ENCODE peak calls at places on chromosomes 12 and 14, in nine cellular contexts. E is heart right ventricle, P is neural progenitor cell, G is right atrium auricular region, O is mucosa of descending colon, K is heart left ventricle, H is tibial artery, M is Peyer's patch, N is psoas muscle. F is an unnamed sample. For H3K4me1, the result is how much of the 10 kb centered on the place peaks cover.

GRCh38 chr12:119288559-119288958 is 46.0 kb upstream of the CCDC60 start:
- DNase-seq in E (no peak), P (peak), G (no peak), O (no peak), K (no peak), H (no peak), M (no peak), N (no peak), F (no peak)

GRCh38 chr12:49549735-49550710 is 11.2 kb downstream of the KCNH3 start:
- DNase-seq in E (no peak), P (no peak), G (no peak), O (no peak), K (no peak), H (no peak), M (no peak), N (no peak), F (no peak)

GRCh38 chr14:32697114-32697513 is 241.6 kb upstream of the NPAS3 start:
- DNase-seq in E (no peak), P (no peak), G (no peak), O (no peak), K (no peak), H (no peak), M (no peak), N (no peak), F (no peak)

GRCh38 chr12:3836641-3837040 is 36.6 kb downstream of the PARP11 start:
- DNase-seq in E (no peak), P (no peak), G (no peak), O (no peak), K (no peak), H (no peak), M (no peak), N (no peak), F (no peak)

GRCh38 chr12:42686514-42687172 is 97.1 kb upstream of the PRICKLE1 start:
- DNase-seq in E (no peak), P (no peak), G (no peak), O (no peak), K (no peak), H (no peak), M (no peak), N (no peak), F (no peak)

GRCh38 chr14:59265808-59266207 is 77.3 kb downstream of the DAAM1 start:
- DNase-seq in E (no peak), P (no peak), G (no peak), O (no peak), K (no peak), H (no peak), M (no peak), N (no peak), F (no peak)

GRCh38 chr12:107405436-107405835 is 280.2 kb upstream of the PWP1 start:
- DNase-seq in E (peak), P (no peak), G (no peak), O (no peak), K (peak), H (no peak), M (no peak), N (peak), F (no peak)

GRCh38 chr12:50017047-50017446 is 8.2 kb downstream of the RACGAP1 start:
- DNase-seq in E (no peak), P (no peak), G (peak), O (no peak), K (peak), H (peak), M (no peak), N (no peak), F (no peak)

GRCh38 chr14:91636604-91637003 is 95.3 kb downstream of the CATSPERB start:
- DNase-seq in E (no peak), P (no peak), G (no peak), O (no peak), K (no peak), H (no peak), M (no peak), N (no peak), F (no peak)

GRCh38 chr12:14937014-14937413 is 1.3 kb downstream of the ERP27 start:
- DNase-seq in E (no peak), P (no peak), G (no peak), O (no peak), K (no peak), H (no peak), M (no peak), N (no peak), F (no peak)

GRCh38 chr12:79407671-79408622 is 282.8 kb downstream of the PAWR start:
- DNase-seq in E (no peak), P (peak), G (no peak), O (peak), K (peak), H (peak), M (no peak), N (peak), F (no peak)

GRCh38 chr14:95199298-95199983 is 42.1 kb upstream of the DICER1 start:
- DNase-seq in E (no peak), P (no peak), G (no peak), O (no peak), K (no peak), H (no peak), M (no peak), N (no peak), F (no peak)

GRCh38 chr14:55382483-55382882 is 29.1 kb downstream of the ATG14 start:
- DNase-seq in E (no peak), P (no peak), G (no peak), O (no peak), K (no peak), H (no peak), M (no peak), N (no peak), F (no peak)

GRCh38 chr12:75816892-75817291 is 214.7 kb downstream of the PHLDA1 start:
- DNase-seq in E (no peak), P (no peak), G (no peak), O (no peak), K (no peak), H (no peak), M (no peak), N (no peak), F (no peak)

GRCh38 chr12:75660805-75661404 is 149.5 kb upstream of the KRR1 start:
- DNase-seq in E (no peak), P (no peak), G (no peak), O (no peak), K (no peak), H (no peak), M (no peak), N (no peak), F (no peak)

GRCh38 chr12:69513297-69513696 is 43.1 kb downstream of the FRS2 start:
- DNase-seq in E (no peak), P (no peak), G (no peak), O (no peak), K (no peak), H (no peak), M (no peak), N (no peak), F (no peak)

GRCh38 chr12:109782322-109782695 is 50.9 kb downstream of the TRPV4 start:
- DNase-seq in E (no peak), P (no peak), G (no peak), O (no peak), K (no peak), H (no peak), M (no peak), N (no peak), F (no peak)

GRCh38 chr12:74999474-74999873 is 210.2 kb downstream of the KCNC2 start:
- DNase-seq in E (no peak), P (no peak), G (no peak), O (no peak), K (no peak), H (no peak), M (no peak), N (no peak), F (no peak)

GRCh38 chr14:39683711-39684110 is 251.5 kb upstream of the FBXO33 start:
- DNase-seq in E (no peak), P (no peak), G (no peak), O (no peak), K (no peak), H (no peak), M (no peak), N (no peak), F (no peak)

GRCh38 chr14:100825691-100826331 is at the start of gene MEG3:
- DNase-seq in E (peak), P (no peak), G (peak), O (peak), K (peak), H (peak), M (no peak), N (peak), F (no peak)

GRCh38 chr12:67593871-67594330 is 54.6 kb upstream of the DYRK2 start:
- DNase-seq in E (no peak), P (no peak), G (no peak), O (no peak), K (no peak), H (no peak), M (no peak), N (no peak), F (no peak)

GRCh38 chr12:171743-172705 is 41.9 kb downstream of the SLC6A12 start:
- DNase-seq in E (no peak), P (no peak), G (no peak), O (peak), K (peak), H (no peak), M (no peak), N (no peak), F (no peak)

GRCh38 chr12:79329933-79330332 is 360.8 kb downstream of the PAWR start:
- DNase-seq in E (no peak), P (no peak), G (no peak), O (no peak), K (no peak), H (no peak), M (no peak), N (no peak), F (no peak)

GRCh38 chr12:48936379-48936979 is 11.2 kb upstream of the FKBP11 start:
- DNase-seq in E (peak), P (peak), G (peak), O (peak), K (peak), H (peak), M (peak), N (peak), F (peak)

GRCh38 chr12:228846-229200 is 14.9 kb upstream of the SLC6A12 start:
- DNase-seq in E (no peak), P (no peak), G (no peak), O (no peak), K (no peak), H (no peak), M (no peak), N (no peak), F (peak)

GRCh38 chr14:97331526-97331925 is 534.3 kb downstream of the VRK1 start:
- DNase-seq in E (no peak), P (no peak), G (no peak), O (no peak), K (no peak), H (no peak), M (no peak), N (no peak), F (no peak)

GRCh38 chr12:28759334-28759733 is 389.7 kb upstream of the FAR2 start:
- DNase-seq in E (no peak), P (peak), G (no peak), O (no peak), K (no peak), H (no peak), M (no peak), N (no peak), F (no peak)

GRCh38 chr14:92520701-92521415 is 7.3 kb downstream of the RIN3 start:
- DNase-seq in E (no peak), P (no peak), G (no peak), O (no peak), K (no peak), H (no peak), M (no peak), N (no peak), F (no peak)

GRCh38 chr14:78598046-78598652 is 428.0 kb downstream of the NRXN3 start:
- DNase-seq in E (peak), P (peak), G (no peak), O (peak), K (peak), H (peak), M (no peak), N (peak), F (no peak)

GRCh38 chr12:24505366-24506025 is 443.4 kb downstream of the BCAT1 start:
- DNase-seq in E (no peak), P (no peak), G (no peak), O (no peak), K (no peak), H (no peak), M (no peak), N (no peak), F (no peak)

GRCh38 chr14:103574104-103574503 is 11.3 kb downstream of the COA8 start:
- DNase-seq in E (no peak), P (no peak), G (no peak), O (no peak), K (no peak), H (no peak), M (no peak), N (no peak), F (no peak)

GRCh38 chr14:35336171-35337073 is 44.2 kb downstream of the PSMA6 start:
- DNase-seq in E (peak), P (peak), G (peak), O (peak), K (peak), H (peak), M (peak), N (peak), F (peak)

GRCh38 chr14:22512106-22512814 is 76.8 kb downstream of the DAD1 start:
- DNase-seq in E (no peak), P (no peak), G (no peak), O (no peak), K (no peak), H (no peak), M (no peak), N (no peak), F (no peak)

GRCh38 chr12:114918535-114919233 is 234.7 kb upstream of the TBX3 start:
- DNase-seq in E (no peak), P (no peak), G (no peak), O (peak), K (no peak), H (no peak), M (no peak), N (no peak), F (no peak)

GRCh38 chr14:87046960-87047359 is 946.0 kb downstream of the GALC start:
- DNase-seq in E (no peak), P (no peak), G (no peak), O (no peak), K (no peak), H (no peak), M (no peak), N (no peak), F (no peak)

DNA sequence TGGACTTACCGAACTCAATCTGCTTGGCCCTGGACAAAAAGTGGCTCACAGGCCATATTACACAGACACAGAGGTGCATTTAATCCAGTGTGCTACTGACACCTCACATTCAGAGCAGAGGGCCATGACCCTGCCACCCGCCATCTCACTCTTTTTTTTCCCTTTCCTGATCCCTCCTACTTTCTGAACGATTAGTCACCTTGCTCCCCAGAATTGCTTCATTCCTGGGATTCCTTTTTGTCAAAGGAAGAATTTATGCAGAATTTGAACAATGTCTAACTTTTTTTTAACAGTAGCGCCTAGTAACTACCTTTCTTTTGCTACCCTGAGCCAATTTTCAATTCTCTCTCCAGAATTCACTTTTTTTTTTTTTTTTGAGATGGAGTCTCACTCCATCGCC is 4.6 kb downstream of the PKP2 start:
- DNase-seq in E (no peak), P (peak), G (no peak), O (no peak), K (no peak), H (no peak), M (no peak), N (no peak), F (no peak)
- H3K4me3 ChIP-seq in E (peak), P (no peak), G (peak), O (no peak), K (no peak), H (no peak), M (no peak), N (no peak), F (no peak)

DNA sequence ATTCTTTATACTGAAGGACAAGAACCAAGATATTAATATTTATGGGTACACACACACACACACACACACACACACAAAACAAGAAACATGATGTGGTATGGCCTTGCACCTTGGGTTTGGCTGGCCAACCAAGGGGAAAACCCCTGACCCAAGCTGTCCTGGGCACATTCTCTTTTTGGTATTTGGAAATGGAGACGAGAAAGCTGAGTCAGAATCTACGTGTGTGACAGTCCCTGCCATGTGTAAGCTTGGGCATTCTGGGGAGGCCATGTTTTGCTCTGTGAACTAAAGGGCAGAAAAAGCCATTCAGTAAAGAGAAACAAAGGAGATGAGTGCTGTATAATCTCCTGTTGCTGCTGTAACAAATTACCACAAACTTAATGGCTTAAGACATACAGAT is 35.6 kb downstream of the PTGER2 start:
- DNase-seq in E (no peak), P (no peak), G (no peak), O (no peak), K (no peak), H (no peak), M (no peak), N (no peak), F (no peak)
- H3K4me1 ChIP-seq in E (under half), P (under half), G (under half), O (under half), K (under half), H (under half), M (under half), N (under half), F (under half)

GRCh38 chr12:83153156-83153555 is 466.4 kb downstream of the TMTC2 start:
- DNase-seq in E (no peak), P (no peak), G (no peak), O (no peak), K (no peak), H (no peak), M (no peak), N (no peak), F (no peak)

GRCh38 chr12:83147341-83147740 is 460.6 kb downstream of the TMTC2 start:
- DNase-seq in E (no peak), P (no peak), G (no peak), O (no peak), K (no peak), H (no peak), M (no peak), N (no peak), F (no peak)

GRCh38 chr12:83149987-83150386 is 463.3 kb downstream of the TMTC2 start:
- DNase-seq in E (no peak), P (no peak), G (no peak), O (no peak), K (no peak), H (no peak), M (no peak), N (no peak), F (no peak)

GRCh38 chr12:83145325-83145724 is 458.6 kb downstream of the TMTC2 start:
- DNase-seq in E (no peak), P (no peak), G (no peak), O (no peak), K (no peak), H (no peak), M (no peak), N (no peak), F (no peak)

GRCh38 chr12:83150465-83151189 is 463.9 kb downstream of the TMTC2 start:
- DNase-seq in E (no peak), P (no peak), G (no peak), O (no peak), K (no peak), H (no peak), M (no peak), N (no peak), F (no peak)
- TF ChIP-seq CTCF in E (no peak), P (no peak), G (no peak), O (no peak), K (no peak), H (no peak), M (no peak), N (no peak), F (no peak)

GRCh38 chr12:46604684-46605083 is 221.1 kb downstream of the SLC38A4 start:
- DNase-seq in E (no peak), P (no peak), G (no peak), O (no peak), K (no peak), H (no peak), M (no peak), N (no peak), F (no peak)
- H3K4me3 ChIP-seq in E (no peak), P (no peak), G (no peak), O (no peak), K (no peak), H (no peak), M (no peak), N (no peak), F (no peak)

GRCh38 chr12:64633186-64633939 is 23.1 kb downstream of the RASSF3 start:
- DNase-seq in E (no peak), P (no peak), G (no peak), O (no peak), K (no peak), H (no peak), M (no peak), N (no peak), F (no peak)

GRCh38 chr12:64625243-64626077 is 15.2 kb downstream of the RASSF3 start:
- DNase-seq in E (peak), P (no peak), G (no peak), O (no peak), K (peak), H (peak), M (peak), N (peak), F (peak)

GRCh38 chr12:64624035-64624434 is 13.7 kb downstream of the RASSF3 start:
- DNase-seq in E (no peak), P (no peak), G (no peak), O (no peak), K (no peak), H (no peak), M (no peak), N (no peak), F (no peak)

GRCh38 chr12:64631197-64631596 is 20.9 kb downstream of the RASSF3 start:
- DNase-seq in E (no peak), P (no peak), G (no peak), O (no peak), K (no peak), H (no peak), M (no peak), N (no peak), F (no peak)

DNA sequence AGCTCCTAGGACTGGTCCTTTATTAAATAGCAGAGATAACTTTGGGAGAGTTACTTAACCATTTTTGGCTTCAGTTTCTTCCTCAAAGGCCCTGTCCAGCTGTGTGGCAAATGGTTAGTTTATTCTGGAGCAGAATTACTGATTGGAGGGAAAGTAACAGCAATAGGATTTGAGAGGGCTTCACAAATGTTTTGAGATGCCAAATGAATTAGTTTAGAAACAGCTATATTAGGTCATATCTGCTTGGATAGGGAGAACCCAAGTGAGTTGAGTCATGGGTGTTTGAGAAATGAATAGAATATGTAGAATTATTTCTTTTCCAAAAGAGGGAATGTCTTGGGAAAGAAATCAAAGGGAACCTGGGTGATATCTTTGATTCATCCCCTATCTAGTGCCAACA is 17.5 kb downstream of the RASSF3 start:
- DNase-seq in E (no peak), P (no peak), G (no peak), O (no peak), K (no peak), H (no peak), M (no peak), N (no peak), F (no peak)
- H3K4me1 ChIP-seq in E (half or more), P (under half), G (half or more), O (under half), K (under half), H (half or more), M (under half), N (under half), F (under half)

DNA sequence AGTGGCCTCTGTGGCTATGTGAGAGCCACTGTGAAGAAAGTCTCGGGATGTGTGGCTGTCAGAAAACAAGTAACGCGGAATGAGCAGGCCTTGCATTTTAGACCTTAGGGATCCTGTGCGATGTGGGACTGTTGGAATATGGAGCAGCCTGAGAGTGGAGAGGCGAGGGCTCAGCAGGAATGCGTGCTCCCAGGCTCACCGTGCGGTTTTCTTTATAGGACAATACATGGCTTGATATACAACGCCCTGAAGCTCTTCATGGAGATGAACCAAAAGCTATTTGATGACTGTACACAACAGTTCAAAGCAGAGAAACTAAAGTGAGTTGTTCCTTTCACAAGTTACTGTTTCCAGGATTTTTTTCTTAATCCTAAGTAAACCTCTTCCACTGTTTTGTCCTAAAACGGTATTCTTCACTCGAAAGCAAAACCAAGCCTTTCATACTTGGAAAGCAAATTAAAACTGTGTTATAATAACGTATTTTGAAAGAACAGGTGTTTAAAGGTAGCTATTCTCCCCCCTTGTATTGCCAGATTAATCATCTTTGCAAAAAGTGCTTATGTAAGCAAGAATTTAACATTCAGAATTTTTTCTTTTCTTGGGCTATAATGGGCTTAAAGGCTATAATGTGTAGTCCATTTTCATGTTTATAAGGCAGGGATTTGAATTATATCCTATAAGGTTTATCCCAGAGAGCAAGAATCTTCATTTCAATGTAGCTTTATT is 54.8 kb upstream of the DYNC1H1 start:
- DNase-seq in E (no peak), P (no peak), G (no peak), O (no peak), K (no peak), H (no peak), M (no peak), N (no peak), F (no peak)
- TF ChIP-seq CTCF in E (no peak), P (no peak), G (no peak), O (no peak), K (no peak), H (no peak), M (no peak), N (no peak), F (no peak)